ENCODE peak calls at places on chromosomes 11 and 22, in four cellular contexts. D is NAMALWA; K is naive thymus-derived CD8-positive, alpha-beta T cell; O is amygdala. S is an unnamed sample.

GRCh38 chr11:64123102-64123434 is 42.8 kb downstream of the MACROD1 start:
- DNase-seq in O (no peak), K (no peak), D (no peak), S (peak)

GRCh38 chr11:76640540-76640939 is 30.0 kb downstream of the LRRC32 start:
- DNase-seq in K (no peak), O (no peak), D (no peak), S (no peak)

GRCh38 chr22:46072030-46072881 is 78.1 kb upstream of the PPARA start:
- DNase-seq in D (no peak), O (no peak), K (no peak), S (peak)

GRCh38 chr11:69700278-69701140 is 3.3 kb downstream of the FGF19 start:
- DNase-seq in K (no peak), D (no peak), O (peak), S (peak)

GRCh38 chr11:2443881-2444300 is 423 bp downstream of the TRPM5 start:
- DNase-seq in K (no peak), D (no peak), O (no peak), S (peak)

GRCh38 chr22:32080904-32081303 is 37.8 kb downstream of the SLC5A1 start:
- DNase-seq in D (peak), K (peak), O (no peak), S (peak)

GRCh38 chr22:19059481-19060278 is 62.5 kb downstream of the DGCR2 start:
- DNase-seq in O (no peak), D (no peak), K (no peak), S (peak)

GRCh38 chr22:23518381-23519187 is 61.5 kb downstream of the IGLL1 start:
- DNase-seq in D (no peak), K (no peak), O (no peak), S (no peak)

GRCh38 chr22:49575703-49576081 is 252.0 kb downstream of the BRD1 start:
- DNase-seq in D (no peak), O (no peak), K (no peak), S (peak)

GRCh38 chr22:45600791-45601730 is 70.6 kb upstream of the ATXN10 start:
- DNase-seq in O (no peak), K (no peak), D (no peak), S (no peak)

GRCh38 chr11:72573380-72573949 is 100.8 kb downstream of the PDE2A start:
- DNase-seq in K (peak), O (no peak), D (peak), S (no peak)

GRCh38 chr22:19879651-19879995 is 24.9 kb upstream of the GNB1L start:
- DNase-seq in D (no peak), O (no peak), K (no peak), S (no peak)

GRCh38 chr22:50730941-50731661 is 6.9 kb upstream of the ACR start:
- DNase-seq in K (no peak), D (no peak), O (no peak), S (no peak)

GRCh38 chr11:28879869-28880268 is 771.7 kb downstream of the METTL15 start:
- DNase-seq in D (no peak), K (no peak), O (no peak), S (no peak)

GRCh38 chr22:46694423-46695170 is 43.5 kb downstream of the CERK start:
- DNase-seq in O (no peak), D (no peak), K (no peak), S (no peak)

GRCh38 chr11:100932474-100933100 is 197.0 kb downstream of the PGR start:
- DNase-seq in O (no peak), D (peak), K (no peak), S (no peak)

GRCh38 chr11:72220696-72221363 is 3.7 kb upstream of the INPPL1 start:
- DNase-seq in K (no peak), D (no peak), O (no peak), S (peak)

GRCh38 chr11:126165366-126166156 is 45.9 kb downstream of the RPUSD4 start:
- DNase-seq in O (no peak), K (no peak), D (no peak), S (no peak)

GRCh38 chr11:14750911-14751310 is 107.3 kb downstream of the PDE3B start:
- DNase-seq in K (no peak), D (no peak), O (no peak), S (no peak)

GRCh38 chr11:69442807-69443137 is 38.7 kb upstream of the LINC01488 start:
- DNase-seq in D (no peak), K (no peak), O (no peak), S (no peak)

GRCh38 chr11:104093426-104094280 is 57.2 kb downstream of the DDI1 start:
- DNase-seq in D (no peak), K (no peak), O (no peak), S (no peak)

GRCh38 chr11:26551186-26551801 is 20.8 kb downstream of the MUC15 start:
- DNase-seq in D (peak), K (no peak), O (no peak), S (no peak)

GRCh38 chr11:130359419-130359818 is 44.7 kb upstream of the ZBTB44 start:
- DNase-seq in O (no peak), D (no peak), K (no peak), S (no peak)

S was measured in stomach.